ENCODE peak calls at places on chromosome 11, in six cellular contexts. H, N, B, J, R and M are unnamed samples.

GRCh38 chr11:20029193-20029592 is 131.1 kb downstream of the DBX1 start:
- DNase-seq in R (no peak), H (no peak), N (no peak), B (no peak), J (no peak), M (no peak)

GRCh38 chr11:82927264-82927880 is 25.8 kb downstream of the DDIAS start:
- DNase-seq in B (no peak), H (peak), R (peak), J (peak), N (no peak), M (peak)

GRCh38 chr11:107014871-107015270 is 3.4 kb downstream of the GUCY1A2 start:
- DNase-seq in N (no peak), J (no peak), H (no peak), R (no peak), B (no peak), M (no peak)

GRCh38 chr11:57358543-57358961 is 20.4 kb downstream of the P2RX3 start:
- DNase-seq in J (no peak), B (no peak), R (no peak), N (no peak), H (no peak), M (no peak)

GRCh38 chr11:73766763-73767162 is 5.9 kb upstream of the RAB6A start:
- DNase-seq in J (no peak), R (no peak), H (no peak), N (no peak), B (no peak), M (no peak)

GRCh38 chr11:90594658-90595057 is 371.8 kb upstream of the CHORDC1 start:
- DNase-seq in N (no peak), R (no peak), H (no peak), J (no peak), B (no peak), M (no peak)

GRCh38 chr11:101434241-101434640 is 149.6 kb downstream of the TRPC6 start:
- DNase-seq in H (no peak), B (no peak), N (no peak), R (no peak), J (no peak), M (no peak)

GRCh38 chr11:12602421-12602820 is 71.8 kb upstream of the TEAD1 start:
- DNase-seq in J (no peak), N (no peak), R (no peak), H (no peak), B (no peak), M (no peak)

GRCh38 chr11:111446404-111447152 is 65.6 kb downstream of the BTG4 start:
- DNase-seq in H (peak), B (peak), R (peak), J (peak), N (peak), M (peak)

GRCh38 chr11:72684236-72684912 is 10.2 kb upstream of the PDE2A start:
- DNase-seq in H (peak), N (no peak), J (peak), R (peak), B (peak), M (peak)

GRCh38 chr11:115530752-115531151 is 26.5 kb upstream of the CADM1 start:
- DNase-seq in B (no peak), N (no peak), H (no peak), R (no peak), J (no peak), M (no peak)

GRCh38 chr11:8699903-8700302 is 17.3 kb downstream of the RPL27A start:
- DNase-seq in N (no peak), H (peak), B (no peak), R (no peak), J (no peak), M (no peak)

GRCh38 chr11:2402106-2402505 is 1.6 kb downstream of the TSSC4 start:
- DNase-seq in B (no peak), J (no peak), R (no peak), H (no peak), N (no peak), M (no peak)

GRCh38 chr11:4095509-4096230 is 1.1 kb downstream of the RRM1 start:
- DNase-seq in N (no peak), H (peak), B (no peak), J (no peak), R (peak), M (no peak)

GRCh38 chr11:74330065-74330858 is 18.8 kb upstream of the P4HA3 start:
- DNase-seq in N (no peak), J (no peak), B (no peak), R (no peak), H (no peak), M (no peak)

DNA sequence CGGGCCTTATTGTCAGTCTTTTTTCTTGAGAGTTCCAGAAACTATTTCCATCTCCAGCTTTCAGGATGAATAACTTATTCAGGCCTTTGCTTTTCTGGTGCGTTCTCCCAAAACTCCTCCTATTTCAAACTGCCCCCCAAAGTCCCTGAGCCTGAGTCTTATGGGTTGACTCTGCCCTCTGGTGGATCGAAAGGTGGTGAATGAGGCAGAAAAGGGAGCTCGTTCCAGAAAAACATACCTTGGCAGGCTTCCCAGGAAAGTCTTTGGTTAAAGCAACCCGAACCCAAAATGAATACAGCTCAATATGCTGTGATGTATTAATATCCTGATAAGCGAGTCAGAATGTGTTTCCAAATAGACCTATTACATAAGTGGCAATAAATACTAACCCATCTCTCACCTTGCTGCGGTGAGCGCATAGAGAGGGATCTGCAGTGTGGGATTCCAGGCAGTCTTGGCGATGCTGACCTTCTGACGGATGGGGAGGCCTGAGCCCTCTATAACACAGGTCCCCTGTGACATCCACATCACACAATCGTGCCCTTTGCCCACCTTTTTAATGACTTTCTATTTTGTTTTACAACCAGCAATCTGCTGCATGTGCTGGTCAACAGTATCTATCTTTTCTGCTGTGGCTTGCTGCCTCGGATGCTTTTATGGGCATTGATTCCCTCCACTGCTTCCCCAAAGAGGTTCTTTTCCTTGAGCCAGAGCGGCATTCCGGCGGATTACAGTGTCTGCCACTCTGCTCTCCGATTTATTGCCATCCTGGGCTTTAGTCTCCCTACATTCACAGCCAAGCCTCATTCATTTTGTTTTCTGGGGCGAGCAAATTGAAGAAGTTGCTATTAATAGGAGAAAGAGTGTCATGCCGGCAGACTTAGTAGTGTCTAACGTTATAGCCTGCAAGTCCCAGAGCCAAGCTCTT is 756.8 kb downstream of the NTM start:
- DNase-seq in B (no peak), R (no peak), N (no peak), J (no peak), H (peak), M (no peak)
- TF ChIP-seq POLR2A in B (no peak), R (no peak), N (no peak), J (no peak), H (no peak), M (no peak)

GRCh38 chr11:120180571-120181445 is 30.0 kb upstream of the OAF start:
- DNase-seq in J (no peak), R (no peak), N (no peak), B (no peak), H (peak), M (no peak)
- TF ChIP-seq TAF1 in J (no peak), R (no peak), N (no peak), B (no peak), H (no peak), M (no peak)

DNA sequence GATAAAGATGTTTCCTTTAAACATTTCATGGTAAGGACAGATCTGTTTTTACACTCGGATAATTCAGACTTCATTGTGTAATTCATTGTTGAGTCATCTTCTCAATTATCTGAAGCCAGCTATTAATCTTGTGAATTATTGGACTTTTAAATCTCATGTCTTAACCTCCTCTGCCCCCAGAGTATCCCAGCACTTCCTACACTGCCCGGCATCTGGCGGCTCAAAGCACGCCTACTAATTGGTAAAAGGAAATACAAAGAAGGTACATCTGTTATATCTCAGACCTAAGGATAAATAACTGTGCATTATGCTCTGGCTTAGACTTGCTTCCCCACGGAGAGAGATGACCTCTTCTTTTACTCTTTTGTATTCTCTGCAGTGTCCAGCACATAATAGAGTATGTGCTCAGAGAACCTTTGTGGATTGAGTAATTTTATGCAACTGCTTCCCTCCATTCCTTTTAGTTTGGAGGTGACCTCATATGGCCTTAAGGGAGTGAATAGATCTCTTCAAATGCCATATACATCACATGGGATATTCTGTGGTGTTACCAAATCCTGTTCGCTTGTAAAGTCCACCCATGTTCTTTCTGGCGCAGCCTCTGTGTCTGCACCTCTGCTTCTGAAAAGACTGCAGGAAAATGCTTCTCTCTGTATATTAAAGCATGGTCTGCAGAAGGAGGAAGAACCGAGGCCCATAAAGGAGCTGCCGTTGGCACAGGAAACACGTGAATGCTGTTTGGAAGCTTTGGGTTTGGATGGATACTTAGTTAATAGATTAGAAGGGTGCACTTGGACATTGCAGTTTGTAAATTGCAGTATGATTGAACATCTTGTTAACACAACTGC is 125.7 kb upstream of the SORL1-AS1 start:
- DNase-seq in N (no peak), R (no peak), B (no peak), J (no peak), H (no peak), M (no peak)
- TF ChIP-seq POLR2A in N (no peak), R (no peak), B (no peak), J (no peak), H (no peak), M (no peak)

GRCh38 chr11:134252539-134253188 is 488 bp downstream of the THYN1 start:
- DNase-seq in J (no peak), N (no peak), B (no peak), H (no peak), R (no peak), M (no peak)
- TF ChIP-seq TAF1 in J (no peak), N (no peak), B (no peak), H (no peak), R (no peak), M (no peak)